ENCODE peak calls at places on chromosomes 5 and 9, in six cellular contexts. S is CD8-positive, alpha-beta T cell; Q is left ventricle myocardium inferior; E is effector memory CD4-positive, alpha-beta T cell; C is lung; R is body of pancreas. I is an unnamed sample.

GRCh38 chr5:11048760-11049159 is 287.7 kb upstream of the DAP start:
- DNase-seq in E (no peak), Q (no peak), C (no peak), S (no peak), R (no peak), I (no peak)

GRCh38 chr9:14361074-14361473 is 47.1 kb upstream of the NFIB start:
- DNase-seq in S (no peak), Q (no peak), C (no peak), R (no peak), E (no peak), I (no peak)

GRCh38 chr9:93136011-93136440 is 2.0 kb upstream of the NINJ1 start:
- DNase-seq in E (no peak), Q (no peak), S (no peak), C (no peak), R (peak; percentile 44), I (peak; percentile 73)

GRCh38 chr9:80648336-80648735 is 1041.0 kb downstream of the TLE1 start:
- DNase-seq in R (no peak), S (no peak), C (no peak), Q (no peak), E (no peak), I (no peak)

GRCh38 chr9:94785211-94786169 is 59.0 kb downstream of the AOPEP start:
- DNase-seq in C (no peak), R (no peak), E (no peak), Q (no peak), S (no peak), I (no peak)

GRCh38 chr5:122154910-122155309 is 25.6 kb downstream of the ZNF474 start:
- DNase-seq in S (no peak), E (no peak), R (no peak), C (no peak), Q (no peak), I (no peak)

GRCh38 chr9:99373912-99374311 is 151.8 kb downstream of the SEC61B start:
- DNase-seq in S (no peak), C (no peak), Q (no peak), E (no peak), R (no peak), I (no peak)

GRCh38 chr5:98248949-98249348 is 524.5 kb upstream of the RGMB start:
- DNase-seq in E (no peak), Q (no peak), S (no peak), R (no peak), C (no peak), I (no peak)

GRCh38 chr5:181181650-181182565 is 23.1 kb downstream of the TRIM7 start:
- DNase-seq in E (peak; percentile 55), Q (peak; percentile 55), R (peak; percentile 84), S (peak; percentile 68), C (peak; percentile 73), I (peak; percentile 85)

GRCh38 chr9:132301521-132301920 is 53.3 kb downstream of the SETX start:
- DNase-seq in E (no peak), Q (no peak), C (no peak), R (no peak), S (no peak), I (no peak)

GRCh38 chr9:80040457-80040856 is 468.7 kb downstream of the TLE4 start:
- DNase-seq in C (no peak), S (no peak), E (no peak), R (no peak), Q (no peak), I (no peak)

GRCh38 chr9:130024597-130024994 is 18.4 kb downstream of the FNBP1 start:
- DNase-seq in R (no peak), Q (no peak), S (no peak), C (no peak), E (no peak), I (no peak)

GRCh38 chr5:116573617-116574431 is 799 bp downstream of the SEMA6A start:
- DNase-seq in C (no peak), E (no peak), Q (peak; percentile 22), S (no peak), R (peak; percentile 46), I (peak; percentile 76)

GRCh38 chr9:136152543-136152866 is 33.8 kb upstream of the TMEM250 start:
- DNase-seq in C (no peak), Q (no peak), E (no peak), S (no peak), R (no peak), I (no peak)

GRCh38 chr9:16918920-16919319 is 48.5 kb upstream of the BNC2 start:
- DNase-seq in C (no peak), E (no peak), R (no peak), S (no peak), Q (no peak), I (no peak)

GRCh38 chr9:127878001-127878651 is 651 bp upstream of the AK1 start:
- DNase-seq in R (no peak), Q (no peak), C (no peak), S (no peak), E (no peak), I (no peak)

GRCh38 chr5:68337235-68337634 is 121.7 kb downstream of the PIK3R1 start:
- DNase-seq in Q (no peak), E (no peak), R (no peak), S (no peak), C (no peak), I (no peak)

GRCh38 chr5:92678576-92679105 is 902.4 kb downstream of the NR2F1-AS1 start:
- DNase-seq in Q (no peak), E (no peak), R (peak; percentile 9), S (no peak), C (no peak), I (no peak)

GRCh38 chr9:113991714-113992113 is 86.4 kb downstream of the AMBP start:
- DNase-seq in Q (no peak), R (no peak), E (no peak), C (no peak), S (no peak), I (peak; percentile 52)

DNA sequence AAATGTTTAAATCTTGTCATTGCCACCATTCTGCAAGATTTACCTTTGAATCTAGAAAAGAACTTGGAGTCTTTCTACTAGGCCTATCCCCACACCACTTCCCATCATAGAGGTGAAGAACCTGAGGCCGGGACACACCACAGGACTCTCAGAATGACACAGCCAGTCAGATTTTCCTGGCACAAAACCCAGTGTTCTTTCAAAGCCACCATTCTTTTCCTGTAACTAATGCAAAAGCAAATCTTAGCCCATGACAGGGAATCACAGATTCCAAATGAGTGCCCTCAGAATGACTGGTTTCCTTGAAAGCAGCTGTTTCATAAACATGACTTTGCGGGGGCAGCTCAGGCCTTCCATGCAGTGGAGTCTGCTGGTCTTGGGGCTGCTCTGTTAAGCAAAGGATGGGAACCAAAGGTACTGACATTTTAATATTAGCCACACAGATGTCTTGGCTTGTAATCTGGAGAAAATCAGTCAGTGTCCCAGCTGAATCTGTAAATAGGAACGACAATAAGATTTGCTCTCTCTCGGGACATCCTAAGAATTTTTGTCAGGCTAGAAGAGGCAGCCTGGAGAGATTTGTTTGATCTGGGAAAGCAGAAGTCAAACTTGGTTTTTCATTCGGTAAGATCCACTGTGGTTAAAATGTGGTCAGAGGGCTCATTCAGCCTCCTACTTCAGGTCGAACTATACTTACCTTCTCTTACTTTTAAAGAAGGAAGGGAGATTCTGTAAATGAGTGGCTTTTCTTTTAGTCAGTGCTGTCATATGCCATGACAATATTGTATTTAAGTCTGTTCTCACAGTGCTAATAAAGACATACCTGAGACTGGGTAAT is 115.1 kb downstream of the PALM2AKAP2 start:
- DNase-seq in C (no peak), R (no peak), E (no peak), S (no peak), Q (no peak), I (no peak)
- H3K4me3 ChIP-seq in C (no peak overlapping the region), R (no peak overlapping the region), E (no peak overlapping the region), S (no peak overlapping the region), Q (no peak overlapping the region), I (no peak overlapping the region)

GRCh38 chr9:133677126-133678010 is 41.2 kb downstream of the DBH start:
- DNase-seq in S (peak; percentile 66), Q (peak; percentile 8), C (no peak), E (peak; percentile 64), R (no peak), I (no peak)
- H3K4me1 ChIP-seq in S (peaks cover 28% of the 10 kb centered on the region), Q (peaks cover 21% of the 10 kb centered on the region), C (peaks cover 6% of the 10 kb centered on the region), E (peaks cover 35% of the 10 kb centered on the region), R (no peaks in the 10 kb centered on the region), I (peaks cover 4% of the 10 kb centered on the region)

GRCh38 chr5:127290019-127290945 is at the start of gene MEGF10:
- DNase-seq in R (peak; percentile 54), Q (no peak), S (no peak), C (no peak), E (no peak), I (no peak)
- H3K4me3 ChIP-seq in R (peak within 1 kb of the TSS; percentile 2), Q (peak within 1 kb of the TSS; percentile 61), S (no peak within 1 kb of the TSS), C (no peak within 1 kb of the TSS), E (no peak within 1 kb of the TSS), I (peak within 1 kb of the TSS; percentile 24)

GRCh38 chr5:140242890-140243585 is 59.9 kb downstream of the PFDN1 start:
- DNase-seq in R (peak; percentile 61), Q (peak; percentile 38), S (no peak), C (peak; percentile 43), E (no peak), I (no peak)
- H3K4me1 ChIP-seq in R (peaks cover 53% of the 10 kb centered on the region), Q (peaks cover 84% of the 10 kb centered on the region), S (peaks cover 10% of the 10 kb centered on the region), C (peaks cover 23% of the 10 kb centered on the region), E (no peaks in the 10 kb centered on the region), I (peaks cover 73% of the 10 kb centered on the region)

GRCh38 chr5:163505049-163505474 is 357 bp upstream of the MAT2B start:
- DNase-seq in C (no peak), E (no peak), R (no peak), S (no peak), Q (no peak), I (peak; percentile 70)

GRCh38 chr5:163508753-163509152 is 3.3 kb downstream of the MAT2B start:
- DNase-seq in E (no peak), R (no peak), C (no peak), S (no peak), Q (no peak), I (no peak)

GRCh38 chr5:163506726-163507125 is 1.3 kb downstream of the MAT2B start:
- DNase-seq in C (no peak), S (no peak), Q (no peak), E (no peak), R (no peak), I (no peak)

GRCh38 chr5:163505475-163506457 is at the start of gene MAT2B:
- DNase-seq in E (peak; percentile 93), S (peak; percentile 95), R (peak; percentile 95), C (peak; percentile 94), Q (peak; percentile 96), I (peak; percentile 99)

DNA sequence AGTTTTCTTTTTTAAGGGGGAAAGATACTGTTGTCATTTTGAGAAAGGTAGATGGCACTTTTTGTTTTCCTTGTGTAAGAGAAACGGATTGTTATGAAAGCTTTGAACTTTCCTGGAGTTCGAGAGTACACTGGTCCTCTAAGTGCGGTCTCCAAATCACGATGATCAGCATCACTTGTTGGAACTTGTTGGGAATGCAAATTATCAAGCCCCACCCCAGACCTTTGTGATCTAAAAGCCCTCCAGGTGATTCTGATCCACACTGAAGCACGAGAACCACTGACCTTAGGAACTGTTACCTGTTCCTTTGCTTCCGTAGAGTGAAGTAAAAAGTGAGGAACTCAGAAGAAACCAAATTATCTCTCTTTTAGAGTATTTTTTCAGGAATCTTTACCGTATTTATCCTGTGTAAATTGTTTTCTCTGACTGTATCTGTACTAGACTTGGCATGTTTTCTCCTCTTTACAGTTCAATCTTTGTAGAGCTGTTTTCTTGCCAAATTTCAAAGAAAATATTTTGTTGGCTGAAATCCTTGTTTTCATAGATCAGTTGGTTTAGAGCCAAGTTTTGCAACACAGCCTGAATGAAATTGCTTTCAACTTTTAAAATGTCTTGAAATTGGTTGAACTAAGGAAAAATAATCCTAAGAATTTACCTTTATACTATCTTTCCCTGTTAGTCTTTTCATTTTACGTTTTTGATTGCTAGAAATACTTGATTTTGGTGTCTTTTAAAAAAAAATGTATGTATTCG is 4.0 kb downstream of the MAT2B start:
- DNase-seq in E (no peak), S (no peak), Q (no peak), C (peak; percentile 39), R (peak; percentile 15), I (no peak)
- H3K4me3 ChIP-seq in E (peak overlapping the region; percentile 40), S (peak overlapping the region; percentile 34), Q (peak overlapping the region; percentile 90), C (no peak overlapping the region), R (no peak overlapping the region), I (no peak overlapping the region)

I was measured in spleen.